ENCODE peak calls at places on chromosomes 2 and 18, in eight cellular contexts. One of them, this sample, is unnamed.

GRCh38 chr2:24734741-24735140 is 58.5 kb downstream of the PTRHD1 start:
- DNase-seq in aorta: no peak
- DNase-seq in esophagus squamous epithelium: no peak
- DNase-seq in lower lobe of right lung: no peak
- DNase-seq in uterus: no peak
- DNase-seq in RWPE1: no peak
- DNase-seq in ovary: no peak
- DNase-seq in sigmoid colon: no peak
- DNase-seq in this sample: no peak

GRCh38 chr2:201259216-201259615 is 1.1 kb upstream of the CASP8 start:
- DNase-seq in ovary: no peak
- DNase-seq in uterus: no peak
- DNase-seq in sigmoid colon: no peak
- DNase-seq in aorta: no peak
- DNase-seq in lower lobe of right lung: no peak
- DNase-seq in esophagus squamous epithelium: no peak
- DNase-seq in RWPE1: no peak
- DNase-seq in this sample: no peak

GRCh38 chr2:128250409-128251025 is 68.2 kb downstream of the HS6ST1 start:
- DNase-seq in aorta: no peak
- DNase-seq in uterus: no peak
- DNase-seq in ovary: no peak
- DNase-seq in sigmoid colon: no peak
- DNase-seq in RWPE1: no peak
- DNase-seq in lower lobe of right lung: no peak
- DNase-seq in esophagus squamous epithelium: no peak
- DNase-seq in this sample: no peak

GRCh38 chr2:120320318-120320851 is 25.6 kb upstream of the INHBB start:
- DNase-seq in esophagus squamous epithelium: no peak
- DNase-seq in uterus: no peak
- DNase-seq in RWPE1: peak
- DNase-seq in sigmoid colon: no peak
- DNase-seq in lower lobe of right lung: peak
- DNase-seq in ovary: no peak
- DNase-seq in aorta: no peak
- DNase-seq in this sample: no peak

GRCh38 chr2:217409939-217410820 is 550.3 kb upstream of the TNP1 start:
- DNase-seq in esophagus squamous epithelium: no peak
- DNase-seq in RWPE1: no peak
- DNase-seq in ovary: peak
- DNase-seq in uterus: peak
- DNase-seq in lower lobe of right lung: no peak
- DNase-seq in sigmoid colon: no peak
- DNase-seq in aorta: no peak
- DNase-seq in this sample: no peak

GRCh38 chr18:79933765-79934164 is 17.7 kb downstream of the SLC66A2 start:
- DNase-seq in ovary: no peak
- DNase-seq in sigmoid colon: peak
- DNase-seq in uterus: peak
- DNase-seq in lower lobe of right lung: peak
- DNase-seq in esophagus squamous epithelium: no peak
- DNase-seq in RWPE1: no peak
- DNase-seq in aorta: peak
- DNase-seq in this sample: peak

GRCh38 chr2:241965931-241966412 is 96.4 kb downstream of the RTP5 start:
- DNase-seq in esophagus squamous epithelium: no peak
- DNase-seq in lower lobe of right lung: no peak
- DNase-seq in sigmoid colon: peak
- DNase-seq in ovary: no peak
- DNase-seq in aorta: peak
- DNase-seq in RWPE1: peak
- DNase-seq in uterus: peak
- DNase-seq in this sample: peak

GRCh38 chr2:237128026-237128703 is 42.5 kb downstream of the COPS8 start:
- DNase-seq in uterus: peak
- DNase-seq in RWPE1: peak
- DNase-seq in lower lobe of right lung: peak
- DNase-seq in ovary: peak
- DNase-seq in esophagus squamous epithelium: peak
- DNase-seq in aorta: peak
- DNase-seq in sigmoid colon: peak
- DNase-seq in this sample: peak

GRCh38 chr2:30710461-30710860 is 96.8 kb downstream of the CAPN13 start:
- DNase-seq in ovary: no peak
- DNase-seq in sigmoid colon: no peak
- DNase-seq in RWPE1: no peak
- DNase-seq in uterus: no peak
- DNase-seq in esophagus squamous epithelium: no peak
- DNase-seq in aorta: no peak
- DNase-seq in lower lobe of right lung: no peak
- DNase-seq in this sample: no peak

GRCh38 chr18:9146224-9146623 is 9.6 kb downstream of the ANKRD12 start:
- DNase-seq in ovary: no peak
- DNase-seq in esophagus squamous epithelium: no peak
- DNase-seq in lower lobe of right lung: no peak
- DNase-seq in aorta: no peak
- DNase-seq in sigmoid colon: no peak
- DNase-seq in RWPE1: no peak
- DNase-seq in uterus: no peak
- DNase-seq in this sample: no peak

GRCh38 chr2:8174641-8175257 is 507.1 kb upstream of the ID2 start:
- DNase-seq in aorta: peak
- DNase-seq in uterus: peak
- DNase-seq in lower lobe of right lung: no peak
- DNase-seq in RWPE1: no peak
- DNase-seq in ovary: no peak
- DNase-seq in sigmoid colon: no peak
- DNase-seq in esophagus squamous epithelium: no peak
- DNase-seq in this sample: no peak

GRCh38 chr2:46335404-46335965 is 38.3 kb downstream of the EPAS1 start:
- DNase-seq in esophagus squamous epithelium: no peak
- DNase-seq in aorta: peak
- DNase-seq in RWPE1: no peak
- DNase-seq in uterus: peak
- DNase-seq in lower lobe of right lung: peak
- DNase-seq in ovary: peak
- DNase-seq in sigmoid colon: peak
- DNase-seq in this sample: no peak

GRCh38 chr2:148721991-148722777 is 77.6 kb downstream of the EPC2 start:
- DNase-seq in lower lobe of right lung: no peak
- DNase-seq in uterus: no peak
- DNase-seq in sigmoid colon: no peak
- DNase-seq in RWPE1: no peak
- DNase-seq in esophagus squamous epithelium: no peak
- DNase-seq in ovary: no peak
- DNase-seq in aorta: no peak
- DNase-seq in this sample: no peak

GRCh38 chr2:210288376-210288775 is 26.6 kb downstream of the MYL1 start:
- DNase-seq in RWPE1: no peak
- DNase-seq in sigmoid colon: no peak
- DNase-seq in lower lobe of right lung: no peak
- DNase-seq in esophagus squamous epithelium: no peak
- DNase-seq in aorta: no peak
- DNase-seq in uterus: no peak
- DNase-seq in ovary: no peak
- DNase-seq in this sample: no peak

GRCh38 chr2:227407601-227408089 is 19.9 kb upstream of the SCYGR1 start:
- DNase-seq in aorta: peak
- DNase-seq in RWPE1: peak
- DNase-seq in sigmoid colon: peak
- DNase-seq in uterus: no peak
- DNase-seq in ovary: no peak
- DNase-seq in esophagus squamous epithelium: no peak
- DNase-seq in lower lobe of right lung: peak
- DNase-seq in this sample: no peak

GRCh38 chr2:42493885-42494433 is at the start of gene KCNG3:
- DNase-seq in lower lobe of right lung: peak
- DNase-seq in ovary: peak
- DNase-seq in sigmoid colon: peak
- DNase-seq in RWPE1: peak
- DNase-seq in esophagus squamous epithelium: no peak
- DNase-seq in uterus: peak
- DNase-seq in aorta: peak
- DNase-seq in this sample: peak

GRCh38 chr18:38932752-38933151 is 1367.2 kb upstream of the CELF4 start:
- DNase-seq in sigmoid colon: no peak
- DNase-seq in esophagus squamous epithelium: no peak
- DNase-seq in ovary: no peak
- DNase-seq in RWPE1: no peak
- DNase-seq in lower lobe of right lung: no peak
- DNase-seq in uterus: no peak
- DNase-seq in aorta: no peak
- DNase-seq in this sample: no peak

GRCh38 chr18:57951999-57952774 is 91.8 kb upstream of the NEDD4L start:
- DNase-seq in lower lobe of right lung: peak
- DNase-seq in aorta: no peak
- DNase-seq in esophagus squamous epithelium: no peak
- DNase-seq in uterus: no peak
- DNase-seq in ovary: no peak
- DNase-seq in sigmoid colon: no peak
- DNase-seq in RWPE1: no peak
- DNase-seq in this sample: no peak

GRCh38 chr2:29114841-29115609 is at the start of gene CLIP4:
- DNase-seq in uterus: peak
- DNase-seq in esophagus squamous epithelium: no peak
- DNase-seq in sigmoid colon: peak
- DNase-seq in ovary: peak
- DNase-seq in aorta: peak
- DNase-seq in lower lobe of right lung: peak
- DNase-seq in RWPE1: peak
- DNase-seq in this sample: peak

GRCh38 chr2:111030271-111030891 is 90.3 kb upstream of the BCL2L11 start:
- DNase-seq in esophagus squamous epithelium: no peak
- DNase-seq in uterus: no peak
- DNase-seq in RWPE1: no peak
- DNase-seq in aorta: no peak
- DNase-seq in sigmoid colon: no peak
- DNase-seq in ovary: no peak
- DNase-seq in lower lobe of right lung: no peak
- DNase-seq in this sample: no peak

GRCh38 chr2:42046819-42047487 is 868 bp upstream of the PKDCC start:
- DNase-seq in ovary: peak
- DNase-seq in aorta: peak
- DNase-seq in RWPE1: no peak
- DNase-seq in esophagus squamous epithelium: no peak
- DNase-seq in sigmoid colon: peak
- DNase-seq in uterus: peak
- DNase-seq in lower lobe of right lung: no peak
- DNase-seq in this sample: no peak

GRCh38 chr18:56890632-56891031 is 239.5 kb downstream of the WDR7 start:
- DNase-seq in lower lobe of right lung: no peak
- DNase-seq in uterus: no peak
- DNase-seq in esophagus squamous epithelium: no peak
- DNase-seq in aorta: no peak
- DNase-seq in ovary: no peak
- DNase-seq in RWPE1: peak
- DNase-seq in sigmoid colon: no peak
- DNase-seq in this sample: peak

GRCh38 chr2:234701421-234701820 is 204.5 kb upstream of the ARL4C start:
- DNase-seq in sigmoid colon: no peak
- DNase-seq in RWPE1: no peak
- DNase-seq in aorta: no peak
- DNase-seq in uterus: no peak
- DNase-seq in lower lobe of right lung: no peak
- DNase-seq in esophagus squamous epithelium: no peak
- DNase-seq in ovary: no peak
- DNase-seq in this sample: no peak

GRCh38 chr2:3574155-3574554 is 905 bp upstream of the RPS7 start:
- DNase-seq in uterus: no peak
- DNase-seq in lower lobe of right lung: no peak
- DNase-seq in aorta: no peak
- DNase-seq in sigmoid colon: no peak
- DNase-seq in esophagus squamous epithelium: no peak
- DNase-seq in ovary: no peak
- DNase-seq in RWPE1: no peak
- DNase-seq in this sample: no peak

GRCh38 chr2:104872034-104872865 is 18.3 kb downstream of the POU3F3 start:
- DNase-seq in sigmoid colon: no peak
- DNase-seq in lower lobe of right lung: no peak
- DNase-seq in esophagus squamous epithelium: no peak
- DNase-seq in RWPE1: no peak
- DNase-seq in aorta: no peak
- DNase-seq in uterus: no peak
- DNase-seq in ovary: no peak
- DNase-seq in this sample: no peak

DNA sequence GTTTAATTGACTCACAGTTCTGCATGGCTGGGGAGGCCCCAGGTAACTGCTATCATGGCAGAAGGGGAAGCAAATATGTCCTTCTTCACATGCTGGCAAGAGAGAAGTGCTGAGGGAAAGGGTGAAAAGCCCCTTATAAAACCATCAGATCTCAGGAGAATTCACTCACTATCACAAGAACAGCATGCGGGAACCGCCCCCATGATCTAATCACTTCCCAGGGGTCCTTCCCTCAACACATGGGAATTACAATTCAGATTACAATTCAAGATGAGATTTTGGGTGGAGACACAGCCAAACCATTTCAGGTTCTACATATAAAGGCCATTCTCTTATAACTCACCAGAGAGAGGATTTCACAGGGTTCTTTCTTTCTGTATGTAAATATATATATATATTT is 62.9 kb downstream of the VRK2 start:
- DNase-seq in ovary: no peak
- DNase-seq in esophagus squamous epithelium: no peak
- DNase-seq in sigmoid colon: no peak
- DNase-seq in aorta: no peak
- DNase-seq in lower lobe of right lung: no peak
- DNase-seq in RWPE1: no peak
- DNase-seq in uterus: no peak
- DNase-seq in this sample: no peak
- H3K27ac ChIP-seq in ovary: no peak
- H3K27ac ChIP-seq in esophagus squamous epithelium: peak
- H3K27ac ChIP-seq in sigmoid colon: no peak
- H3K27ac ChIP-seq in aorta: no peak
- H3K27ac ChIP-seq in lower lobe of right lung: no peak
- H3K27ac ChIP-seq in RWPE1: no peak
- H3K27ac ChIP-seq in uterus: no peak
- H3K27ac ChIP-seq in this sample: peak

GRCh38 chr2:102754746-102755145 is 7.1 kb upstream of the TMEM182 start:
- DNase-seq in aorta: no peak
- DNase-seq in RWPE1: no peak
- DNase-seq in lower lobe of right lung: no peak
- DNase-seq in esophagus squamous epithelium: no peak
- DNase-seq in uterus: no peak
- DNase-seq in sigmoid colon: no peak
- DNase-seq in ovary: no peak
- DNase-seq in this sample: no peak
- H3K27ac ChIP-seq in aorta: no peak
- H3K27ac ChIP-seq in RWPE1: no peak
- H3K27ac ChIP-seq in lower lobe of right lung: no peak
- H3K27ac ChIP-seq in esophagus squamous epithelium: no peak
- H3K27ac ChIP-seq in uterus: no peak
- H3K27ac ChIP-seq in sigmoid colon: no peak
- H3K27ac ChIP-seq in ovary: no peak
- H3K27ac ChIP-seq in this sample: no peak

GRCh38 chr2:11710632-11711381 is 35.6 kb upstream of the LPIN1 start:
- DNase-seq in RWPE1: no peak
- DNase-seq in uterus: no peak
- DNase-seq in ovary: no peak
- DNase-seq in esophagus squamous epithelium: no peak
- DNase-seq in sigmoid colon: no peak
- DNase-seq in aorta: no peak
- DNase-seq in lower lobe of right lung: no peak
- DNase-seq in this sample: peak
- H3K27ac ChIP-seq in RWPE1: no peak
- H3K27ac ChIP-seq in uterus: peak
- H3K27ac ChIP-seq in ovary: peak
- H3K27ac ChIP-seq in esophagus squamous epithelium: peak
- H3K27ac ChIP-seq in sigmoid colon: peak
- H3K27ac ChIP-seq in aorta: no peak
- H3K27ac ChIP-seq in lower lobe of right lung: no peak
- H3K27ac ChIP-seq in this sample: peak

GRCh38 chr18:47909484-47909883 is 21.0 kb downstream of the SMAD2 start:
- DNase-seq in lower lobe of right lung: no peak
- DNase-seq in ovary: no peak
- DNase-seq in esophagus squamous epithelium: no peak
- DNase-seq in RWPE1: no peak
- DNase-seq in aorta: no peak
- DNase-seq in sigmoid colon: no peak
- DNase-seq in uterus: no peak
- DNase-seq in this sample: no peak
- H3K27ac ChIP-seq in lower lobe of right lung: no peak
- H3K27ac ChIP-seq in ovary: no peak
- H3K27ac ChIP-seq in esophagus squamous epithelium: no peak
- H3K27ac ChIP-seq in RWPE1: no peak
- H3K27ac ChIP-seq in aorta: no peak
- H3K27ac ChIP-seq in sigmoid colon: peak
- H3K27ac ChIP-seq in uterus: no peak
- H3K27ac ChIP-seq in this sample: no peak

This sample was measured in PC-3.